ENCODE peak calls at places on chromosomes 1 and 21, in six cellular contexts. O is left ventricle myocardium inferior; V is gastrocnemius medialis; N is AG04450; W is CD8-positive, alpha-beta memory T cell; X is fibroblast of the aortic adventitia. P is an unnamed sample.

GRCh38 chr21:35672313-35672712 is 388.0 kb downstream of the SETD4 start:
- DNase-seq in O (no peak), W (no peak), X (no peak), V (no peak), N (no peak), P (no peak)

GRCh38 chr1:101198842-101199636 is 37.8 kb upstream of the S1PR1 start:
- DNase-seq in X (no peak), V (no peak), N (no peak), W (no peak), O (no peak), P (no peak)

GRCh38 chr1:161506336-161507223 is 1.3 kb downstream of the FCGR2A start:
- DNase-seq in X (peak), W (no peak), N (no peak), O (peak), V (peak), P (no peak)

GRCh38 chr21:42233067-42233981 is 14.4 kb downstream of the ABCG1 start:
- DNase-seq in O (peak), W (peak), X (peak), V (peak), N (no peak), P (peak)

GRCh38 chr1:226563666-226564065 is 15.1 kb downstream of the STUM start:
- DNase-seq in V (no peak), X (no peak), W (no peak), N (no peak), O (no peak), P (no peak)

GRCh38 chr1:234579967-234580366 is 30.0 kb downstream of the IRF2BP2 start:
- DNase-seq in W (no peak), X (no peak), N (no peak), V (no peak), O (no peak), P (no peak)

GRCh38 chr1:36123357-36123756 is 1.7 kb downstream of the COL8A2 start:
- DNase-seq in N (no peak), V (no peak), X (no peak), W (no peak), O (no peak), P (no peak)

GRCh38 chr1:179529482-179529881 is 46.3 kb downstream of the NPHS2 start:
- DNase-seq in O (no peak), V (no peak), W (no peak), N (no peak), X (no peak), P (no peak)

GRCh38 chr1:18090636-18091035 is 17.0 kb upstream of the IGSF21 start:
- DNase-seq in V (no peak), W (no peak), O (no peak), N (no peak), X (no peak), P (no peak)

GRCh38 chr1:228029281-228029680 is 22.5 kb downstream of the WNT3A start:
- DNase-seq in N (no peak), O (no peak), X (no peak), V (no peak), W (no peak), P (no peak)

GRCh38 chr1:7218210-7218832 is 433.1 kb downstream of the CAMTA1 start:
- DNase-seq in X (peak), W (no peak), N (no peak), O (no peak), V (no peak), P (no peak)

GRCh38 chr1:186662752-186663151 is 17.5 kb downstream of the PTGS2 start:
- DNase-seq in V (no peak), W (no peak), N (no peak), O (no peak), X (peak), P (no peak)

GRCh38 chr21:37737497-37737896 is 178.8 kb downstream of the KCNJ6 start:
- DNase-seq in X (no peak), N (no peak), W (no peak), O (no peak), V (no peak), P (no peak)

GRCh38 chr1:7289694-7290093 is 481.4 kb upstream of the VAMP3 start:
- DNase-seq in X (no peak), O (no peak), N (no peak), W (no peak), V (no peak), P (no peak)

GRCh38 chr1:6052543-6053205 is 7.0 kb downstream of the KCNAB2 start:
- DNase-seq in X (peak), N (peak), O (peak), V (no peak), W (peak), P (no peak)

GRCh38 chr1:164440222-164440621 is 118.8 kb upstream of the PBX1 start:
- DNase-seq in O (peak), V (no peak), X (peak), W (no peak), N (no peak), P (no peak)

GRCh38 chr1:8965121-8965820 is 19.6 kb downstream of the CA6 start:
- DNase-seq in O (no peak), N (no peak), X (peak), W (no peak), V (no peak), P (no peak)

GRCh38 chr1:56060901-56061300 is 518.5 kb downstream of the PLPP3 start:
- DNase-seq in N (peak), O (no peak), W (no peak), V (no peak), X (no peak), P (no peak)

GRCh38 chr21:42377211-42377950 is 11.0 kb upstream of the TFF1 start:
- DNase-seq in W (no peak), X (no peak), V (no peak), O (no peak), N (no peak), P (no peak)

GRCh38 chr1:26349196-26349885 is 4.6 kb downstream of the CRYBG2 start:
- DNase-seq in W (no peak), V (no peak), O (no peak), X (no peak), N (peak), P (no peak)

GRCh38 chr1:39047374-39048229 is 21.5 kb downstream of the NDUFS5 start:
- DNase-seq in V (peak), X (peak), N (peak), O (peak), W (no peak), P (no peak)

GRCh38 chr1:155070721-155071556 is 7.4 kb downstream of the EFNA4 start:
- DNase-seq in X (peak), N (no peak), V (peak), W (peak), O (peak), P (peak)

GRCh38 chr1:223031690-223032601 is 111.1 kb downstream of the TLR5 start:
- DNase-seq in X (peak), O (peak), V (no peak), W (no peak), N (no peak), P (peak)

GRCh38 chr1:62082456-62083363 is 111.9 kb upstream of the L1TD1 start:
- DNase-seq in V (no peak), O (no peak), W (peak), N (no peak), X (peak), P (no peak)

DNA sequence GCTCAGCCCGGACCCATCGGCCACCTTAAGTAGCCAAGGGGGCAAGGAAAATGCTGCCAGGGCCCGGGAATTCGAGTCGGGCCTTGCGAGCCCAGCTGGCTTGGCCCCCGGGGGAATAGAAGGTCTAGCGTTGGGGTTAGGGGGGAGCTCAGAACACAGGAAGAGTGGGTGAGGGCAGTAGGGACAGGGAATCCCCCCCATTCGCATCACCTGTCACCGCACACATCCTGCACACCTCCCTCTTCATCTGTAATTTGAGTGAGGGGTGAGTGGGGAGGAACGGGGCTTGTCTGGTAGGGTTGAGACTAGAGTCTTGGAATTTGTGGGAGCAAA is 366 bp upstream of the PLXNA2 start:
- DNase-seq in V (no peak), X (no peak), W (peak), O (no peak), N (no peak), P (no peak)
- H3K4me3 ChIP-seq in V (peak), X (peak), W (peak), O (peak), N (peak), P (peak)

DNA sequence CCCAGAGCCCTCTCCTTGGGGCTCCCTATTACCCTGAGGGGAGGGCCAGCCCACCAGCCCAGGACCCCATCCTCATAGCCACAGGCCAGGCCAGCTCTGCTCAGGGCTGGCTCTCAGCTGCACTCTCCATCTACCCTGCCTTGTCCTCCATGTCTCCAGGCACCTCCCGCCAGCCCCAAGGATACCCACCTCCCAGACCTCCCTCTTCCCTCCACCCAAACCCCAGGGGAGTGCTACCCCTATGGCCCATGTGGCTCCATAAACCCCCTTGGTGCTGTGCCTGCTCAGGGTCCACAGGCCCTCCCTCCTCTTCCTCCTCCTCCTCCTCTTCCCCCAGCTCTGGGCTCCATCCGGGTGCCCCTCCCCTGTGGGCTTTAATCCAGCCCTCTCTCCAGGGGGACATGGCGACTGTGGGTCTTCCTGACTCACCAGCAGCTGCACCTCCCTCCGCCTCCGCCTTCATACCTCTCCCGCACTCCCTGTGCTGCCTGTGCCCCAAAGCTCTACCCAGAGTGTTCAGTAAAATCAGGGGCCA is 9.1 kb downstream of the YBEY start:
- DNase-seq in W (no peak), V (no peak), N (peak), X (no peak), O (peak), P (no peak)
- H3K4me3 ChIP-seq in W (no peak), V (no peak), N (no peak), X (no peak), O (no peak), P (no peak)

GRCh38 chr1:46343705-46344104 is 3.1 kb downstream of the NSUN4 start:
- DNase-seq in O (no peak), X (no peak), V (no peak), W (no peak), N (no peak), P (no peak)

GRCh38 chr1:46341222-46342083 is 846 bp downstream of the NSUN4 start:
- DNase-seq in V (no peak), W (no peak), N (no peak), O (no peak), X (no peak), P (peak)

GRCh38 chr1:46342677-46343350 is 2.2 kb downstream of the NSUN4 start:
- DNase-seq in X (no peak), V (no peak), N (no peak), W (no peak), O (no peak), P (no peak)

GRCh38 chr1:46343351-46343695 is 2.7 kb downstream of the NSUN4 start:
- DNase-seq in X (no peak), W (no peak), V (no peak), O (no peak), N (no peak), P (no peak)

DNA sequence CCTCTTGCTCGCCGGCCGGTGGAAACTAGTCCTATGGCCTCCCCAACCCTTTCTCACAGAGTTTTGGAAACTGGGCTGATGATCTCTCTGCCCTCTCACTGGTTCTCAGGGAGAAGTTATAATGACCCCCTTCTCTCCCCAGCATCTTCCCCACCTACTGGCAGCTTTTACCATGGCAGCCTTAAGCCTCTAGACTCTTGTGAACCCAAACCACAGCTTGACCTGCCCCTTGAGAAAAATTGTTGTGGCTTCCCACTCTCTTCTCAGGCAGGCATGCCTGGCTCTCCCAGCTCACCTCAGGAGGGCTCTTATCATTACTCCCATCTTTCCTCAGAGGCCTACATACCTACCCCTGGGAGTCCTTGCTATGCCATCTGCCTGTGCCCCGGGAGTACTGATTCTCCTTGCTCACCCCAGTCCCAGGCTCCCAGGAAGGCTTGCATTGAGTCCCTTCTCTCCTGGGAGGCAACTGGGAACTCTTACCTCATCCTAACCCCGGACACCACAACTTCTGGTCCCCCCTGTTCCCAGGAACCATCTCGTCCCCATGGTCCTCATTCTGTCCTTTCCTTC is 1.6 kb downstream of the NSUN4 start:
- DNase-seq in V (no peak), X (peak), W (peak), O (no peak), N (no peak), P (no peak)
- H3K4me3 ChIP-seq in V (no peak), X (no peak), W (peak), O (no peak), N (peak), P (no peak)

GRCh38 chr1:174815036-174815435 is 184.7 kb upstream of the CACYBP start:
- DNase-seq in O (no peak), W (no peak), N (no peak), X (peak), V (no peak), P (no peak)
- H3K4me3 ChIP-seq in O (no peak), W (no peak), N (no peak), X (no peak), V (no peak), P (no peak)

DNA sequence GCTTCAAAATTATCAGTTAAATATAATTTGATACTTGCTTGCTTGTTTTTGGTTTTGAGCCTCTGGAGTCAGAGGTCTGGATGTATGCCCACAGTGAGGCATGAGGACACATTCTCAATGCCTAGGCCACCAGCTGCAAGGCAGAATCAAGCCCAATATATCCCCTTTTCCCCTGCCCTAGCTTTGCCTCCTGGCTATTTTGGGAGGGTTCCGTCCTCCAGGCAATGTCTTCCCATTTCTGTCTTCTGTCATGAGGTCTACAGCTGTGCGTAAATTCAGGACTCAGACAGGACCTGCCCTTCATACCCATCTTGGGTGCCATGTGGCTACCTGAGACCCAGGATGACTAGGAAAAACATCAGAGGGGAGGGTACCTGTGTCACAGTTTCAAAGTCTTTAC is 19.2 kb downstream of the NRDC start:
- DNase-seq in N (no peak), W (no peak), V (no peak), O (no peak), X (no peak), P (no peak)
- H3K4me3 ChIP-seq in N (no peak), W (no peak), V (no peak), O (no peak), X (no peak), P (no peak)

GRCh38 chr1:14597343-14598006 is 1.0 kb upstream of the KAZN start:
- DNase-seq in N (no peak), O (no peak), X (peak), V (no peak), W (no peak), P (no peak)
- H3K4me3 ChIP-seq in N (no peak), O (no peak), X (no peak), V (no peak), W (no peak), P (no peak)

GRCh38 chr21:38925923-38926322 is 120.2 kb downstream of the ETS2 start:
- DNase-seq in O (peak), W (no peak), V (peak), N (peak), X (peak), P (peak)
- H3K4me3 ChIP-seq in O (peak), W (no peak), V (peak), N (peak), X (peak), P (peak)

P was measured in ascending aorta.